ENCODE peak calls at places on chromosomes 4 and X, in five cellular contexts. One of them, this sample, is unnamed.
A peak's percentile ranks its signal among the peaks of the same experiment; 100 is the strongest.

GRCh38 chrX:71103110-71103983 is 3.2 kb downstream of the CXorf65 start:
- DNase-seq in esophagus muscularis mucosa: no peak
- DNase-seq in HCT116: no peak
- DNase-seq in transverse colon: peak; percentile 53
- DNase-seq in H1: peak; percentile 56
- DNase-seq in this sample: peak; percentile 85

GRCh38 chrX:136679581-136679980 is 31.6 kb downstream of the CD40LG start:
- DNase-seq in HCT116: no peak
- DNase-seq in H1: no peak
- DNase-seq in esophagus muscularis mucosa: no peak
- DNase-seq in transverse colon: no peak
- DNase-seq in this sample: no peak

GRCh38 chr4:173200103-173200502 is 31.5 kb downstream of the GALNT7 start:
- DNase-seq in transverse colon: no peak
- DNase-seq in esophagus muscularis mucosa: no peak
- DNase-seq in HCT116: no peak
- DNase-seq in H1: no peak
- DNase-seq in this sample: no peak

GRCh38 chr4:123661080-123661737 is 264.6 kb downstream of the SPRY1 start:
- DNase-seq in HCT116: peak; percentile 21
- DNase-seq in transverse colon: no peak
- DNase-seq in H1: no peak
- DNase-seq in esophagus muscularis mucosa: no peak
- DNase-seq in this sample: no peak

GRCh38 chrX:138995458-138995857 is 283.9 kb upstream of the FGF13 start:
- DNase-seq in HCT116: no peak
- DNase-seq in esophagus muscularis mucosa: no peak
- DNase-seq in transverse colon: no peak
- DNase-seq in H1: no peak
- DNase-seq in this sample: no peak

GRCh38 chr4:156346959-156347385 is 393.3 kb upstream of the CTSO start:
- DNase-seq in transverse colon: no peak
- DNase-seq in esophagus muscularis mucosa: no peak
- DNase-seq in HCT116: peak; percentile 61
- DNase-seq in H1: no peak
- DNase-seq in this sample: no peak

GRCh38 chrX:39508300-39508692 is 589.5 kb downstream of the BCOR start:
- DNase-seq in H1: no peak
- DNase-seq in HCT116: no peak
- DNase-seq in esophagus muscularis mucosa: no peak
- DNase-seq in transverse colon: no peak
- DNase-seq in this sample: no peak

GRCh38 chrX:15570145-15570544 is 30.6 kb downstream of the ACE2 start:
- DNase-seq in transverse colon: no peak
- DNase-seq in esophagus muscularis mucosa: no peak
- DNase-seq in HCT116: no peak
- DNase-seq in H1: no peak
- DNase-seq in this sample: no peak

GRCh38 chr4:42627887-42628646 is 28.8 kb downstream of the ATP8A1 start:
- DNase-seq in transverse colon: peak; percentile 53
- DNase-seq in HCT116: no peak
- DNase-seq in H1: no peak
- DNase-seq in esophagus muscularis mucosa: no peak
- DNase-seq in this sample: peak; percentile 90

GRCh38 chrX:151741606-151742005 is 7.1 kb downstream of the CNGA2 start:
- DNase-seq in esophagus muscularis mucosa: no peak
- DNase-seq in transverse colon: no peak
- DNase-seq in HCT116: no peak
- DNase-seq in H1: no peak
- DNase-seq in this sample: peak; percentile 33

GRCh38 chrX:140050906-140051305 is 85.6 kb upstream of the CXorf66 start:
- DNase-seq in H1: no peak
- DNase-seq in HCT116: no peak
- DNase-seq in esophagus muscularis mucosa: no peak
- DNase-seq in transverse colon: no peak
- DNase-seq in this sample: no peak

GRCh38 chr4:152187693-152188092 is 348.2 kb downstream of the FBXW7 start:
- DNase-seq in H1: no peak
- DNase-seq in esophagus muscularis mucosa: no peak
- DNase-seq in transverse colon: no peak
- DNase-seq in HCT116: no peak
- DNase-seq in this sample: no peak

GRCh38 chrX:95703696-95704095 is 980.9 kb upstream of the DIAPH2 start:
- DNase-seq in HCT116: no peak
- DNase-seq in esophagus muscularis mucosa: no peak
- DNase-seq in transverse colon: no peak
- DNase-seq in H1: no peak
- DNase-seq in this sample: no peak

GRCh38 chr4:74932832-74933561 is at the start of gene PARM1:
- DNase-seq in H1: peak; percentile 94
- DNase-seq in esophagus muscularis mucosa: peak; percentile 96
- DNase-seq in HCT116: peak; percentile 81
- DNase-seq in transverse colon: peak; percentile 97
- DNase-seq in this sample: peak; percentile 95

DNA sequence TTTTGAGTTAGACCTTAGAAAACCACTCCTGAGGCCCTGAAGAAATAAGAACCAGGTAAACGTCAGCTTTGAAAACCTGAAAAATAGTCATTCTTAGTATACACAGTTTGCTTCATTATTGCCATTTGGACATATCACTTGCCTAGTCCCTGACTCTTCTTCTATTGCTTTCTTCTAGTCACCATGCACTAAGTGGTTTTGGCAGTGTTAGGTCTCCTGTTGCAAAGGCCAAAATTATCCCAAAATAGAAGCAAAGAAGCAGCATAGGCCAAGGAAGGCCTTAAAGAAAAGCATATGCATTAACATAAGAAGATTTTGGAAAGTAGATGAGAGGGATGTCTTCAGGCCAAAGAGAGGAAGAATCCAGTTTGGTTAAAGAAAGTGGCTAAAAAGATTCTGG is 24.1 kb upstream of the SMPX start:
- DNase-seq in H1: no peak
- DNase-seq in esophagus muscularis mucosa: no peak
- DNase-seq in HCT116: no peak
- DNase-seq in transverse colon: no peak
- DNase-seq in this sample: no peak
- TF ChIP-seq CTCF in H1: no peak
- TF ChIP-seq CTCF in esophagus muscularis mucosa: no peak
- TF ChIP-seq CTCF in HCT116: no peak
- TF ChIP-seq CTCF in transverse colon: no peak
- TF ChIP-seq CTCF in this sample: no peak

GRCh38 chr4:10677796-10678497 is 6.6 kb downstream of the CLNK start:
- DNase-seq in HCT116: no peak
- DNase-seq in H1: no peak
- DNase-seq in esophagus muscularis mucosa: no peak
- DNase-seq in transverse colon: no peak
- DNase-seq in this sample: no peak

GRCh38 chr4:10670346-10670745 is 14.2 kb downstream of the CLNK start:
- DNase-seq in HCT116: no peak
- DNase-seq in H1: no peak
- DNase-seq in esophagus muscularis mucosa: no peak
- DNase-seq in transverse colon: no peak
- DNase-seq in this sample: no peak

GRCh38 chr4:10671750-10672149 is 12.8 kb downstream of the CLNK start:
- DNase-seq in esophagus muscularis mucosa: no peak
- DNase-seq in H1: no peak
- DNase-seq in transverse colon: no peak
- DNase-seq in HCT116: no peak
- DNase-seq in this sample: no peak

GRCh38 chr4:10672379-10672778 is 12.2 kb downstream of the CLNK start:
- DNase-seq in HCT116: no peak
- DNase-seq in esophagus muscularis mucosa: no peak
- DNase-seq in H1: no peak
- DNase-seq in transverse colon: no peak
- DNase-seq in this sample: no peak

DNA sequence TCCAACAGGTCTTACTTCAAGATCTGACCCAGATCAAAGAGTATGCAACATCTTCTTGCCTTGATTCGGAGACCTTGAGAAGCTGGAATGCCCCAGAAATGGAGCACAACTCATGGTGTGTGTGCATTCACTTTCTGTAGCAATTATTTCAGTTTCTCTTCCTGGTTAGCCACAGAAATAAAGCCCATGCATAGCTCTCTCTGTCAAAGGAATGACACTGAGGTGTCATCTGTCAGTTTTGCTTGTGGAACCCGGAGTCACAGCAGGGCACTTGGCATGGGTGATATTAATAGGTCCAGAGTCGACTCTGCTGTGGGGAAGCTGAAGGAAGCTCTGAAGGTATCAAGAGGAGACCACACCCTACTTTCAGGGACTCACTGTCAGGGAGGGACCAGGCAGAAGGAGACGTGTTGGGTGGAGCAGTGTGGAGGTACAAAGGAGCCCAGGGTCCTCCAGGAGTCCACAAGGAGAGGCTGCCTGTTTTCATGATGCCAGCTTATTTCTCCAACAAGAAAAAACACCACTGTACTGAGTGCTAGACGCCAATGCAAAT is 10.7 kb downstream of the CLNK start:
- DNase-seq in transverse colon: no peak
- DNase-seq in esophagus muscularis mucosa: no peak
- DNase-seq in H1: no peak
- DNase-seq in HCT116: no peak
- DNase-seq in this sample: no peak
- TF ChIP-seq POLR2AphosphoS5 in transverse colon: no peak
- TF ChIP-seq POLR2AphosphoS5 in esophagus muscularis mucosa: no peak
- TF ChIP-seq POLR2AphosphoS5 in H1: no peak
- TF ChIP-seq POLR2AphosphoS5 in HCT116: no peak
- TF ChIP-seq POLR2AphosphoS5 in this sample: no peak

GRCh38 chr4:87497141-87497540 is 32.0 kb downstream of the SPARCL1 start:
- DNase-seq in transverse colon: no peak
- DNase-seq in H1: peak; percentile 68
- DNase-seq in esophagus muscularis mucosa: no peak
- DNase-seq in HCT116: no peak
- DNase-seq in this sample: no peak
- TF ChIP-seq CTCF in transverse colon: peak; percentile 9
- TF ChIP-seq CTCF in H1: peak; percentile 59
- TF ChIP-seq CTCF in esophagus muscularis mucosa: peak; percentile 33
- TF ChIP-seq CTCF in HCT116: peak; percentile 26
- TF ChIP-seq CTCF in this sample: no peak

GRCh38 chr4:150209140-150209829 is 131.0 kb downstream of the DCLK2 start:
- DNase-seq in transverse colon: peak; percentile 69
- DNase-seq in HCT116: peak; percentile 49
- DNase-seq in H1: peak; percentile 66
- DNase-seq in esophagus muscularis mucosa: no peak
- DNase-seq in this sample: no peak

GRCh38 chr4:150205016-150205415 is 126.8 kb downstream of the DCLK2 start:
- DNase-seq in esophagus muscularis mucosa: peak; percentile 39
- DNase-seq in H1: no peak
- DNase-seq in HCT116: no peak
- DNase-seq in transverse colon: no peak
- DNase-seq in this sample: no peak

GRCh38 chr4:150206265-150206664 is 128.0 kb downstream of the DCLK2 start:
- DNase-seq in transverse colon: no peak
- DNase-seq in esophagus muscularis mucosa: peak; percentile 10
- DNase-seq in H1: no peak
- DNase-seq in HCT116: no peak
- DNase-seq in this sample: no peak

GRCh38 chr4:150207871-150208270 is 129.6 kb downstream of the DCLK2 start:
- DNase-seq in H1: no peak
- DNase-seq in transverse colon: no peak
- DNase-seq in esophagus muscularis mucosa: no peak
- DNase-seq in HCT116: no peak
- DNase-seq in this sample: no peak

GRCh38 chr4:150206981-150207380 is 128.7 kb downstream of the DCLK2 start:
- DNase-seq in esophagus muscularis mucosa: no peak
- DNase-seq in H1: no peak
- DNase-seq in HCT116: no peak
- DNase-seq in transverse colon: no peak
- DNase-seq in this sample: no peak
- TF ChIP-seq POLR2AphosphoS5 in esophagus muscularis mucosa: no peak
- TF ChIP-seq POLR2AphosphoS5 in H1: no peak
- TF ChIP-seq POLR2AphosphoS5 in HCT116: no peak
- TF ChIP-seq POLR2AphosphoS5 in transverse colon: no peak
- TF ChIP-seq POLR2AphosphoS5 in this sample: no peak

GRCh38 chr4:118076958-118077766 is 42.9 kb downstream of the NDST3 start:
- DNase-seq in H1: peak; percentile 67
- DNase-seq in transverse colon: peak; percentile 11
- DNase-seq in esophagus muscularis mucosa: no peak
- DNase-seq in HCT116: peak; percentile 32
- DNase-seq in this sample: no peak
- TF ChIP-seq CTCF in H1: peak; percentile 65
- TF ChIP-seq CTCF in transverse colon: peak; percentile 33
- TF ChIP-seq CTCF in esophagus muscularis mucosa: no peak
- TF ChIP-seq CTCF in HCT116: peak; percentile 34
- TF ChIP-seq CTCF in this sample: no peak

GRCh38 chrX:107935200-107935599 is 47.0 kb downstream of the TEX13B start:
- DNase-seq in HCT116: no peak
- DNase-seq in esophagus muscularis mucosa: no peak
- DNase-seq in transverse colon: no peak
- DNase-seq in H1: no peak
- DNase-seq in this sample: no peak
- TF ChIP-seq POLR2AphosphoS5 in HCT116: no peak
- TF ChIP-seq POLR2AphosphoS5 in esophagus muscularis mucosa: no peak
- TF ChIP-seq POLR2AphosphoS5 in transverse colon: no peak
- TF ChIP-seq POLR2AphosphoS5 in H1: no peak
- TF ChIP-seq POLR2AphosphoS5 in this sample: no peak

GRCh38 chr4:100184787-100185186 is 5.5 kb downstream of the DDIT4L start:
- DNase-seq in H1: no peak
- DNase-seq in transverse colon: no peak
- DNase-seq in HCT116: no peak
- DNase-seq in esophagus muscularis mucosa: no peak
- DNase-seq in this sample: no peak

GRCh38 chr4:100187781-100188180 is 2.5 kb downstream of the DDIT4L start:
- DNase-seq in esophagus muscularis mucosa: no peak
- DNase-seq in transverse colon: no peak
- DNase-seq in HCT116: no peak
- DNase-seq in H1: no peak
- DNase-seq in this sample: no peak

GRCh38 chr4:100188829-100189228 is 1.4 kb downstream of the DDIT4L start:
- DNase-seq in transverse colon: no peak
- DNase-seq in esophagus muscularis mucosa: no peak
- DNase-seq in H1: no peak
- DNase-seq in HCT116: no peak
- DNase-seq in this sample: no peak

GRCh38 chr4:100190643-100191600 is 654 bp upstream of the DDIT4L start:
- DNase-seq in HCT116: no peak
- DNase-seq in esophagus muscularis mucosa: no peak
- DNase-seq in H1: peak; percentile 61
- DNase-seq in transverse colon: no peak
- DNase-seq in this sample: no peak

DNA sequence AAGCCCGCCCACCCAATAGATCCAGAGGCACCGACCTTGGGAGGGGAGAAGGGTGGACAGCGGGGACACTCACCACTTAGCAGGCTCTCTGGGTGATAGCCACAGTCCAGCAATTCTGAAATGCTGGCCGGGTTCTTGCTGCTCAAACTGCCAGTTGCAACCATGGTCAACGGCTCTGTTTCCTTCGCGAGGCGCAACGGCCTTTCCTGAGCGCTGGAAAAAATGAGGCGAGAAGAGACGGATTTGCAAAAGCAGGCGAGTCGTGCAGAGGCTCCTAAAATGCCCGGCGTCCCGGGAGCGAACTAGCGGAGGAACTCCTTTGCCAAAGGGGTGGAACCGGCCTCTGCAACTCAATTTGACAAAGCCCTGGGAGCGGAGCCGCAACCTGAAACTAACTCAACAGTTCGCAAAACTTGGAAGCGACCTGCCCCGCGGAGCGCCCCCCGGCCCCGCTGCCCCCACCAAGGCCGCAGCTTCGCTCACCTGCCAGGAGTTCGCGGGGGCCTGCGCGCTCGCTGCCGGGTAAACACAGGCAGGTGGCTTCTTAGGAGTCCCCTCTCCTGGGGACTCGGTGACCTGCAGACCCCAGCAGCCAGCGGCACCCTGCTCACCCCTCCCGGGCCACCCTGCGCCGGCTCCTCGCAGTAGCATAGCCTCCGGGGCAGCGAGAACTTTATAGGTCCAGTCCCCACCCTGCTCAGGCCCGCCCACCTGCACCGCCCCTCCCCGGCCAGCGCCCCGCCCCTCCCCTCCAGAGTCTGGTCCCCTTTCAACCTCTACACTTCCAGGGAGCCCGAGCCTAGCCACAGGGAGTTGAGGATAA is at the start of gene DDIT4L:
- DNase-seq in H1: peak; percentile 78
- DNase-seq in HCT116: peak; percentile 15
- DNase-seq in esophagus muscularis mucosa: no peak
- DNase-seq in transverse colon: peak; percentile 29
- DNase-seq in this sample: peak; percentile 77
- TF ChIP-seq CTCF in H1: no peak
- TF ChIP-seq CTCF in HCT116: no peak
- TF ChIP-seq CTCF in esophagus muscularis mucosa: no peak
- TF ChIP-seq CTCF in transverse colon: no peak
- TF ChIP-seq CTCF in this sample: no peak

This sample was measured in spleen.